ENCODE peak calls at places on chromosome 16, in five cellular contexts. K is IMR-90, E is neuronal stem cell, Y is H1, I is H9. D is an unnamed sample.
A peak's percentile ranks its signal among the peaks of the same experiment; 100 is the strongest.

GRCh38 chr16:69890114-69890890 is 60.8 kb upstream of the CLEC18A start:
- DNase-seq in K (peak; percentile 42), E (peak; percentile 57), Y (no peak), I (peak; percentile 77), D (peak; percentile 71)

GRCh38 chr16:50229149-50229726 is 37.1 kb upstream of the ADCY7 start:
- DNase-seq in K (no peak), E (no peak), Y (no peak), I (no peak), D (no peak)

GRCh38 chr16:19886061-19886792 is 1.6 kb upstream of the GPRC5B start:
- DNase-seq in K (peak; percentile 75), E (peak; percentile 68), Y (peak; percentile 68), I (peak; percentile 87), D (peak; percentile 74)

GRCh38 chr16:70520612-70521297 is 2.6 kb downstream of the COG4 start:
- DNase-seq in K (peak; percentile 74), E (no peak), Y (no peak), I (no peak), D (peak; percentile 68)

GRCh38 chr16:12522334-12522733 is 281.4 kb downstream of the CPPED1 start:
- DNase-seq in K (no peak), E (no peak), Y (no peak), I (no peak), D (no peak)

GRCh38 chr16:53968454-53968853 is 264.5 kb downstream of the FTO start:
- DNase-seq in K (no peak), E (no peak), Y (no peak), I (no peak), D (no peak)

GRCh38 chr16:50219402-50219975 is 46.9 kb upstream of the ADCY7 start:
- DNase-seq in K (no peak), E (no peak), Y (no peak), I (no peak), D (no peak)

GRCh38 chr16:14454391-14454790 is 175.7 kb downstream of the PARN start:
- DNase-seq in K (peak; percentile 81), E (no peak), Y (no peak), I (no peak), D (no peak)

GRCh38 chr16:77113835-77114234 is 77.2 kb upstream of the MON1B start:
- DNase-seq in K (no peak), E (no peak), Y (no peak), I (no peak), D (no peak)

GRCh38 chr16:48559462-48560211 is 50.3 kb downstream of the N4BP1 start:
- DNase-seq in K (peak; percentile 18), E (no peak), Y (no peak), I (peak; percentile 43), D (no peak)

GRCh38 chr16:22326771-22327445 is 29.7 kb downstream of the POLR3E start:
- DNase-seq in K (no peak), E (no peak), Y (no peak), I (no peak), D (no peak)

GRCh38 chr16:85593503-85594195 is 19.5 kb upstream of the GSE1 start:
- DNase-seq in K (no peak), E (peak; percentile 47), Y (no peak), I (no peak), D (no peak)

GRCh38 chr16:81885976-81886586 is 107.0 kb downstream of the PLCG2 start:
- DNase-seq in K (peak; percentile 16), E (peak; percentile 15), Y (peak; percentile 36), I (peak; percentile 62), D (peak; percentile 37)

GRCh38 chr16:77289331-77289809 is 90.2 kb downstream of the SYCE1L start:
- DNase-seq in K (peak; percentile 73), E (no peak), Y (no peak), I (no peak), D (peak; percentile 93)

DNA sequence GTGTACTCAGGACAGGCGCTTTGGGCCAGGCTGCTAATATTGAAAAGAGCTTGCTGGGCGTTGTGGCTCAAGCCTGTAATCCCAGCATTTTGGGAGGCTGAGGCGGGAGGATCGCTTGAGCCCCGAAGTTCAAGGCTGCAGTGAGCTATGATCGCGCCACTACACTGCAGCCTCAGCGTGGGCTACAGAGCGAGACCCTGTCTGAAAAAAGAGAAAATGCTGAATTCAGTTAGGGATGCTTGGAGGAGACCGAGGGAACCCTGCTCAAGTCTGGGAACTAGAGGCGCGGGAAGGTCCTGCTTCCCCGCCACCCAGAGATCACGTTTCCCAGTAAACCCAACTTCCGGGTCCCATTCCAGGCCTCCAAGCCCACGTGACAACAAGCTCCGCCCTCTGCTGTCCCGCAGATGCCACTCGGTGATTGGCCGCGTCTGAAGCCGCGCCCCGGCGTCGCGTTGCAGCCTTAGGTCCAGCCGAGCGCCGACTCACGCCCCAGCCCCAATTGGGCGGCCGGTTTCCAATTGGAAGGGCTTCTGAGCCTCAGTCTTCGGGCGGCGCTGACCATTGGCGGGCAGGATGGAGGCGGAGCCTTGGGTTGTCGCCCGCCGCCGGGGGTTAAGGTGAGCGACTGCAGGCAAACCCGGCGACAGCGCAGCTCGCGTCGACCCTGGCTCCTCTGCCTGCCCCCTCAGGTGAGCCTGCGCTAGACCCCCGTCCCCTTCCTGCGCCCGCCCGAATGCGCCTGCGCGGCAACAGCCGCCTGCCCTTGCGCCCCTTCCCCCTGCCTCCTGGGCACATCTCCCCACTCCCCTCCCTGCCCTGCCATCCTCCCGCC is at the start of gene PHKG2:
- DNase-seq in K (peak; percentile 98), E (peak; percentile 98), Y (peak; percentile 97), I (peak; percentile 100), D (peak; percentile 99)
- H2AFZ ChIP-seq in K (peak within 1 kb of the TSS; percentile 98), E (peak within 1 kb of the TSS; percentile 86), Y (peak within 1 kb of the TSS; percentile 17), I (no peak within 1 kb of the TSS), D (peak within 1 kb of the TSS; percentile 77)

GRCh38 chr16:79769320-79770243 is 169.0 kb upstream of the MAF start:
- DNase-seq in K (no peak), E (no peak), Y (no peak), I (no peak), D (no peak)

GRCh38 chr16:79772028-79772427 is 171.5 kb upstream of the MAF start:
- DNase-seq in K (no peak), E (no peak), Y (no peak), I (no peak), D (no peak)

GRCh38 chr16:79767597-79768280 is 167.2 kb upstream of the MAF start:
- DNase-seq in K (no peak), E (peak; percentile 23), Y (no peak), I (no peak), D (peak; percentile 37)

GRCh38 chr16:79768594-79768993 is 168.1 kb upstream of the MAF start:
- DNase-seq in K (no peak), E (no peak), Y (no peak), I (no peak), D (no peak)

GRCh38 chr16:79770244-79771064 is 169.9 kb upstream of the MAF start:
- DNase-seq in K (peak; percentile 40), E (peak; percentile 84), Y (peak; percentile 67), I (peak; percentile 92), D (peak; percentile 91)
- H4K91ac ChIP-seq in K (no peak overlapping the region), E (peak overlapping the region; percentile 85), Y (peak overlapping the region; percentile 29), I (no peak overlapping the region), D (peak overlapping the region; percentile 90)

GRCh38 chr16:56269276-56269675 is 78.0 kb downstream of the GNAO1 start:
- DNase-seq in K (no peak), E (no peak), Y (no peak), I (no peak), D (no peak)
- H2AFZ ChIP-seq in K (peak overlapping the region; percentile 90), E (peak overlapping the region; percentile 1), Y (no peak overlapping the region), I (no peak overlapping the region), D (no peak overlapping the region)

DNA sequence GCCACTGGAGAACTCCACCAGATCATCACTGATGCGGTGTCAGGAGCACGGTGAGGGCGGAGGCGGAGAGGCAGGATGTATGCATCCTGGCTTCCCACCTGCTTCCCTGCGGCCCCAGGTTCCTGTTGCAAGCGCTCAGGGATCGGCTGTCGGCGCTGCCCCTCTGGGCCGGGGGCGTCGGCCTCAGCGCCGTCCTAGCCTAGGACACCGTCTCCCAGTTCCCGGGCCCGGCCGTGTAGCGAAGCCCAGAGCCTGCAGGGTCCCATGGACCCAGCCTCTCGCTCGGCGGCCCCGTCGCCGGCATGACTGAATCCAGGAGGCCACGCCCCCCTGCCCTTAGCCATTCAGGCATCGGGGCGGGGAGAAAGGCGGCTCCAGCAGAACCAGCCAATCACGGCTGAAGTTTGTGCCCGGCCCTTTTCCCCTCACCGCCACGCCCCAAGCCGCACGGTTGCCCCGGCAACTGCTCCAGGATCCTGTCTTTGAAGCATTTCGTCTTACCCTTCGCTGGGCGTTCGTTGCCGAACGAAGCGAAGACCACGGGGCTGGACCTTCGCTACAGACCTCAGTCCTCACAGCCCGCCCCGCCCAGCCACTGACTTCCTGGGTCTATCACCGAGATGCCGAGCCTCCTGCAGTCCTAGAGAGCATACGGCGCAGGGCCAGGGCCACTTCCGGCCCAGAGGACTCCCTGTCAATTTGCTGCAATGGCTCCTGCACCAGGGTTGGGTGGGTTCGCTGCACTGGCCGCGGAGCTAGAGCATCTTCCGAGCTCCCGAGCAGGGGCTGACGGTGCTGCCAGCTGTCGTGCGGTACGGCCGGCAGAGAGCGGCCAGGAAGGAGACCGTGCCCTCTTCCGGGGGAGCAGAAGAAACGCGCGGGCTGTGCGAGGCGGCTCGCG is 10.6 kb upstream of the ZNF213 start:
- DNase-seq in K (peak; percentile 87), E (peak; percentile 98), Y (peak; percentile 87), I (peak; percentile 97), D (peak; percentile 96)
- H4K91ac ChIP-seq in K (peak overlapping the region; percentile 76), E (no peak overlapping the region), Y (no peak overlapping the region), I (no peak overlapping the region), D (peak overlapping the region; percentile 8)

DNA sequence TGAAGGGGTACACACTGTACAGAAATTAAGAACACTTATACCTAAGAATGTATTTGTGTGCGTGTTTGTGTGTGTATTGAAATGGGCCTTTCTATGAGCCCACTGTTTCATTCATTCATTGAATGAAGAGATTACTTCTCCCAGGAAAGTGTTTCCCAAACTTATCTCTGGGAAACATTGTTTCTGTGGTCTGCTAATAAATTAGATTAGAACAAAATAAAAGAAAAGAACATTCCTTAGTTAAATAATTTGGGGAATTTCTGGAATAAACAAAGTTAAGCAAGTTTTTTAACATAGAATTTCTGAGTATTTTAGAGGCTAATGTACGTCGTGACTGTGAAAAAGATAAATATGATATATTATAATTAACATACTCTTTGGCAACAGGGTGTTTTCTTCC is 402.4 kb upstream of the CDH11 start:
- DNase-seq in K (no peak), E (no peak), Y (no peak), I (no peak), D (no peak)
- H2AFZ ChIP-seq in K (no peak overlapping the region), E (no peak overlapping the region), Y (no peak overlapping the region), I (no peak overlapping the region), D (no peak overlapping the region)